ENCODE peak calls at places on chromosomes 3 and 15, in eight cellular contexts. C, T, L, M, J, W, K and Z are unnamed samples.
A peak's percentile ranks its signal among the peaks of the same experiment; 100 is the strongest.

GRCh38 chr3:52892625-52893311 is 4.6 kb downstream of the STIMATE start:
- DNase-seq in C (peak; percentile 46), T (peak; percentile 39), L (no peak), M (no peak), J (no peak), W (no peak), K (peak; percentile 17), Z (no peak)

GRCh38 chr15:68589783-68590710 is 11.3 kb downstream of the CORO2B start:
- DNase-seq in C (peak; percentile 52), T (no peak), L (no peak), M (no peak), J (no peak), W (no peak), K (no peak), Z (no peak)

GRCh38 chr15:26007151-26007550 is 144.0 kb upstream of the ATP10A start:
- DNase-seq in C (no peak), T (no peak), L (no peak), M (no peak), J (no peak), W (no peak), K (no peak), Z (no peak)

GRCh38 chr3:104646196-104646595 is 720.5 kb upstream of the ALCAM start:
- DNase-seq in C (peak; percentile 55), T (no peak), L (no peak), M (no peak), J (no peak), W (no peak), K (no peak), Z (no peak)

GRCh38 chr15:68812069-68812468 is 8.6 kb downstream of the ANP32A start:
- DNase-seq in C (no peak), T (no peak), L (no peak), M (no peak), J (no peak), W (no peak), K (no peak), Z (no peak)

GRCh38 chr15:67762610-67763368 is 62.5 kb upstream of the SKOR1 start:
- DNase-seq in C (no peak), T (peak; percentile 28), L (no peak), M (no peak), J (no peak), W (peak; percentile 12), K (no peak), Z (no peak)

GRCh38 chr3:113231391-113231790 is 20.0 kb downstream of the BOC start:
- DNase-seq in C (peak; percentile 43), T (peak; percentile 82), L (no peak), M (no peak), J (no peak), W (peak; percentile 35), K (no peak), Z (no peak)

GRCh38 chr3:100045696-100046095 is 68.6 kb downstream of the FILIP1L start:
- DNase-seq in C (peak; percentile 88), T (peak; percentile 99), L (no peak), M (no peak), J (no peak), W (no peak), K (no peak), Z (peak; percentile 84)

GRCh38 chr15:86663304-86663703 is 583.6 kb downstream of the AGBL1 start:
- DNase-seq in C (no peak), T (no peak), L (no peak), M (no peak), J (no peak), W (no peak), K (no peak), Z (no peak)

GRCh38 chr3:178536271-178537079 is at the start of gene KCNMB2:
- DNase-seq in C (peak; percentile 6), T (peak; percentile 28), L (no peak), M (peak; percentile 60), J (no peak), W (no peak), K (no peak), Z (no peak)

GRCh38 chr3:70753572-70753971 is 441.1 kb upstream of the MDFIC2 start:
- DNase-seq in C (no peak), T (no peak), L (no peak), M (no peak), J (no peak), W (no peak), K (no peak), Z (no peak)

GRCh38 chr3:182484682-182485081 is 308.6 kb upstream of the ATP11B start:
- DNase-seq in C (no peak), T (no peak), L (no peak), M (no peak), J (no peak), W (no peak), K (no peak), Z (no peak)

GRCh38 chr15:75360391-75360790 is 8.0 kb downstream of the MAN2C1 start:
- DNase-seq in C (no peak), T (no peak), L (peak; percentile 25), M (no peak), J (no peak), W (no peak), K (no peak), Z (no peak)

GRCh38 chr3:185688808-185689207 is 102.7 kb downstream of the SENP2 start:
- DNase-seq in C (peak; percentile 94), T (peak; percentile 99), L (peak; percentile 28), M (peak; percentile 67), J (no peak), W (peak; percentile 93), K (no peak), Z (peak; percentile 81)

GRCh38 chr3:193452338-193452737 is 73.8 kb upstream of the ATP13A5 start:
- DNase-seq in C (no peak), T (no peak), L (no peak), M (no peak), J (no peak), W (peak; percentile 6), K (no peak), Z (no peak)

GRCh38 chr15:35410775-35411174 is 135.2 kb downstream of the DPH6 start:
- DNase-seq in C (no peak), T (no peak), L (no peak), M (no peak), J (no peak), W (no peak), K (no peak), Z (no peak)

GRCh38 chr3:100496711-100497261 is 4.4 kb downstream of the TMEM45A start:
- DNase-seq in C (peak; percentile 86), T (peak; percentile 85), L (no peak), M (no peak), J (no peak), W (peak; percentile 38), K (no peak), Z (no peak)

GRCh38 chr3:160801386-160802118 is 45.5 kb downstream of the PPM1L start:
- DNase-seq in C (peak; percentile 21), T (no peak), L (no peak), M (no peak), J (no peak), W (no peak), K (no peak), Z (peak; percentile 86)

GRCh38 chr15:43511012-43511885 is 6.2 kb upstream of the MAP1A start:
- DNase-seq in C (peak; percentile 21), T (peak; percentile 24), L (no peak), M (peak; percentile 80), J (no peak), W (peak; percentile 46), K (no peak), Z (no peak)

GRCh38 chr3:106827515-106828213 is 549.6 kb upstream of the CCDC54 start:
- DNase-seq in C (no peak), T (peak; percentile 79), L (no peak), M (no peak), J (no peak), W (no peak), K (no peak), Z (no peak)

GRCh38 chr3:179347108-179347382 is 464 bp upstream of the MFN1 start:
- DNase-seq in C (no peak), T (no peak), L (no peak), M (no peak), J (no peak), W (no peak), K (no peak), Z (no peak)

GRCh38 chr3:154098396-154098795 is 22.8 kb upstream of the ARHGEF26 start:
- DNase-seq in C (peak; percentile 22), T (no peak), L (no peak), M (no peak), J (no peak), W (no peak), K (no peak), Z (no peak)

GRCh38 chr3:52229656-52230055 is 4.2 kb upstream of the TLR9 start:
- DNase-seq in C (no peak), T (no peak), L (no peak), M (peak; percentile 17), J (no peak), W (no peak), K (no peak), Z (no peak)

GRCh38 chr3:112002458-112002971 is 3.8 kb downstream of the TAGLN3 start:
- DNase-seq in C (no peak), T (peak; percentile 32), L (peak; percentile 63), M (no peak), J (no peak), W (no peak), K (no peak), Z (no peak)

GRCh38 chr3:143824675-143825074 is 23.6 kb downstream of the SLC9A9 start:
- DNase-seq in C (peak; percentile 73), T (no peak), L (no peak), M (no peak), J (no peak), W (no peak), K (no peak), Z (no peak)

GRCh38 chr3:195041871-195042740 is 228.9 kb downstream of the XXYLT1 start:
- DNase-seq in C (no peak), T (no peak), L (no peak), M (peak; percentile 76), J (no peak), W (no peak), K (no peak), Z (no peak)

GRCh38 chr3:19702416-19703078 is 231.5 kb downstream of the EFHB start:
- DNase-seq in C (no peak), T (no peak), L (no peak), M (no peak), J (no peak), W (no peak), K (no peak), Z (no peak)

GRCh38 chr15:101288905-101289513 is 6.0 kb downstream of the SNRPA1 start:
- DNase-seq in C (peak; percentile 66), T (peak; percentile 55), L (no peak), M (peak; percentile 43), J (peak; percentile 49), W (peak; percentile 63), K (no peak), Z (no peak)

GRCh38 chr15:40439461-40440299 is 1.1 kb upstream of the BAHD1 start:
- DNase-seq in C (peak; percentile 17), T (peak; percentile 51), L (peak; percentile 29), M (peak; percentile 89), J (no peak), W (peak; percentile 41), K (no peak), Z (no peak)

GRCh38 chr3:122921791-122922651 is 105.5 kb downstream of the SEMA5B start:
- DNase-seq in C (no peak), T (no peak), L (no peak), M (peak; percentile 84), J (no peak), W (no peak), K (no peak), Z (no peak)

GRCh38 chr15:65937476-65937875 is 68.2 kb downstream of the RAB11A start:
- DNase-seq in C (no peak), T (peak; percentile 41), L (peak; percentile 40), M (no peak), J (no peak), W (no peak), K (no peak), Z (no peak)

GRCh38 chr15:60414016-60414682 is 16.4 kb upstream of the ANXA2 start:
- DNase-seq in C (peak; percentile 63), T (peak; percentile 61), L (no peak), M (no peak), J (no peak), W (no peak), K (no peak), Z (no peak)